ENCODE peak calls at places on chromosome 15, in six cellular contexts. O is brain microvascular endothelial cell; L is pulmonary artery endothelial cell; D is stimulated activated CD4-positive, alpha-beta T cell treated with anti-CD3 and anti-CD28 coated beads, Interleukin-1b, Interleukin-23, amount 100 ng/mL, for 1 hour; J is activated T-cell treated with anti-CD3 and anti-CD28 coated beads, Interleukin-2, amount 50 U/mL, for 24 hours; I is CD4-positive, CD25-positive, alpha-beta regulatory T cell. B is an unnamed sample.

GRCh38 chr15:52008698-52009434 is 10.2 kb upstream of the MAPK6 start:
- DNase-seq in O (no peak), L (no peak), D (no peak), J (no peak), I (no peak), B (no peak)

GRCh38 chr15:49987198-49987785 is 131.7 kb downstream of the ATP8B4 start:
- DNase-seq in O (no peak), L (no peak), D (no peak), J (no peak), I (no peak), B (no peak)

GRCh38 chr15:33910741-33911140 is 57.6 kb upstream of the CHRM5 start:
- DNase-seq in O (peak), L (no peak), D (no peak), J (no peak), I (no peak), B (no peak)

GRCh38 chr15:32824777-32825176 is 107.0 kb downstream of the GREM1 start:
- DNase-seq in O (peak), L (peak), D (no peak), J (no peak), I (no peak), B (no peak)

GRCh38 chr15:88467935-88468528 is 524 bp downstream of the MRPS11 start:
- DNase-seq in O (no peak), L (no peak), D (peak), J (no peak), I (peak), B (no peak)

GRCh38 chr15:33988384-33988783 is 20.1 kb downstream of the CHRM5 start:
- DNase-seq in O (peak), L (no peak), D (no peak), J (no peak), I (no peak), B (no peak)

GRCh38 chr15:79160211-79160610 is 69.6 kb upstream of the RASGRF1 start:
- DNase-seq in O (peak), L (no peak), D (no peak), J (no peak), I (no peak), B (no peak)

GRCh38 chr15:85031086-85031943 is 49.7 kb downstream of the PDE8A start:
- DNase-seq in O (no peak), L (no peak), D (no peak), J (no peak), I (no peak), B (no peak)

GRCh38 chr15:68818671-68819450 is 1.8 kb downstream of the ANP32A start:
- DNase-seq in O (no peak), L (no peak), D (peak), J (peak), I (peak), B (no peak)

GRCh38 chr15:68418611-68419161 is 13.3 kb downstream of the ITGA11 start:
- DNase-seq in O (peak), L (no peak), D (no peak), J (no peak), I (no peak), B (peak)

GRCh38 chr15:51558421-51558820 is 64.2 kb downstream of the DMXL2 start:
- DNase-seq in O (no peak), L (no peak), D (no peak), J (no peak), I (no peak), B (no peak)

GRCh38 chr15:90530250-90531051 is 728 bp downstream of the CRTC3 start:
- DNase-seq in O (no peak), L (no peak), D (peak), J (peak), I (peak), B (no peak)

GRCh38 chr15:31433574-31433973 is 106.9 kb downstream of the KLF13 start:
- DNase-seq in O (no peak), L (no peak), D (no peak), J (no peak), I (no peak), B (no peak)

GRCh38 chr15:73794501-73795133 is 41.5 kb upstream of the INSYN1 start:
- DNase-seq in O (peak), L (no peak), D (no peak), J (no peak), I (no peak), B (no peak)

GRCh38 chr15:98903377-98904018 is 104.1 kb downstream of the PGPEP1L start:
- DNase-seq in O (peak), L (no peak), D (no peak), J (no peak), I (no peak), B (peak)

GRCh38 chr15:33032053-33032452 is 162.5 kb downstream of the FMN1 start:
- DNase-seq in O (no peak), L (no peak), D (no peak), J (no peak), I (no peak), B (no peak)

GRCh38 chr15:75902129-75902557 is 1.5 kb upstream of the FBXO22 start:
- DNase-seq in O (no peak), L (no peak), D (no peak), J (no peak), I (no peak), B (no peak)

GRCh38 chr15:29379647-29380046 is 110.0 kb upstream of the NSMCE3 start:
- DNase-seq in O (no peak), L (no peak), D (no peak), J (no peak), I (no peak), B (no peak)

GRCh38 chr15:78216276-78217229 is 17.8 kb downstream of the ACSBG1 start:
- DNase-seq in O (no peak), L (no peak), D (no peak), J (no peak), I (no peak), B (no peak)